ENCODE peak calls at places on chromosomes 3 and 15, in seven cellular contexts. M is fibroblast of lung, K is GM23338, F is GM23248, Q is H9, A is mammary epithelial cell, G is neuronal stem cell. O is an unnamed sample.

GRCh38 chr3:15797600-15798303 is at the start of gene ANKRD28:
- DNase-seq in G (peak; percentile 30), K (peak; percentile 55), F (peak; percentile 96), M (peak; percentile 98), A (peak; percentile 89), Q (no peak), O (peak; percentile 59)

GRCh38 chr3:3907023-3907422 is 107.8 kb downstream of the LRRN1 start:
- DNase-seq in A (no peak), M (no peak), K (no peak), G (no peak), Q (no peak), F (no peak), O (no peak)

GRCh38 chr3:165895919-165896318 is 58.7 kb upstream of the BCHE start:
- DNase-seq in F (no peak), M (no peak), A (no peak), K (peak; percentile 97), G (peak; percentile 54), Q (peak; percentile 74), O (no peak)

GRCh38 chr15:89790206-89790605 is 14.1 kb downstream of the MESP2 start:
- DNase-seq in F (no peak), M (no peak), K (no peak), A (no peak), G (no peak), Q (no peak), O (no peak)

GRCh38 chr3:64266983-64267382 is 41.7 kb upstream of the PRICKLE2 start:
- DNase-seq in Q (no peak), M (peak; percentile 18), K (no peak), A (no peak), F (peak; percentile 54), G (no peak), O (no peak)

GRCh38 chr15:89401636-89402252 is 67.1 kb upstream of the POLG start:
- DNase-seq in A (peak; percentile 48), Q (no peak), K (no peak), M (peak; percentile 48), F (peak; percentile 73), G (no peak), O (no peak)

GRCh38 chr3:149442845-149443544 is 31.5 kb upstream of the TM4SF4 start:
- DNase-seq in K (no peak), M (peak; percentile 92), Q (no peak), G (no peak), A (peak; percentile 69), F (peak; percentile 92), O (no peak)

GRCh38 chr3:4548769-4549168 is 55.6 kb downstream of the ITPR1 start:
- DNase-seq in Q (no peak), K (no peak), F (no peak), M (no peak), A (no peak), G (no peak), O (no peak)

GRCh38 chr3:112647122-112647521 is 6.2 kb upstream of the CCDC80 start:
- DNase-seq in K (peak; percentile 82), Q (peak; percentile 43), F (peak; percentile 88), G (no peak), A (peak; percentile 64), M (peak; percentile 97), O (peak; percentile 80)

GRCh38 chr15:57735891-57736290 is 29.4 kb downstream of the POLR2M start:
- DNase-seq in F (no peak), K (no peak), Q (no peak), A (no peak), M (no peak), G (no peak), O (no peak)

GRCh38 chr15:49468440-49468839 is 45.4 kb downstream of the FGF7 start:
- DNase-seq in M (no peak), F (peak; percentile 82), A (peak; percentile 10), Q (no peak), K (no peak), G (no peak), O (no peak)

GRCh38 chr3:99384596-99384995 is 253.8 kb upstream of the COL8A1 start:
- DNase-seq in A (peak; percentile 8), G (no peak), M (peak; percentile 39), Q (no peak), F (peak; percentile 41), K (no peak), O (no peak)

GRCh38 chr3:66115858-66116654 is 77.3 kb upstream of the MAGI1 start:
- DNase-seq in F (peak; percentile 96), M (peak; percentile 99), Q (peak; percentile 70), A (peak; percentile 88), K (peak; percentile 83), G (peak; percentile 14), O (peak; percentile 71)

GRCh38 chr15:48147358-48147757 is 26.6 kb downstream of the SLC24A5 start:
- DNase-seq in F (no peak), Q (no peak), G (no peak), K (no peak), M (peak; percentile 14), A (no peak), O (no peak)

GRCh38 chr15:90230610-90231009 is 3.1 kb downstream of the CIB1 start:
- DNase-seq in G (no peak), M (no peak), F (no peak), Q (no peak), K (no peak), A (no peak), O (no peak)

GRCh38 chr15:84979651-84980050 is 2.0 kb upstream of the PDE8A start:
- DNase-seq in A (no peak), G (no peak), K (peak; percentile 74), F (no peak), Q (peak; percentile 64), M (no peak), O (no peak)

GRCh38 chr15:91865486-91865885 is 12.0 kb downstream of the SLCO3A1 start:
- DNase-seq in Q (no peak), G (no peak), F (no peak), M (no peak), A (no peak), K (no peak), O (no peak)

DNA sequence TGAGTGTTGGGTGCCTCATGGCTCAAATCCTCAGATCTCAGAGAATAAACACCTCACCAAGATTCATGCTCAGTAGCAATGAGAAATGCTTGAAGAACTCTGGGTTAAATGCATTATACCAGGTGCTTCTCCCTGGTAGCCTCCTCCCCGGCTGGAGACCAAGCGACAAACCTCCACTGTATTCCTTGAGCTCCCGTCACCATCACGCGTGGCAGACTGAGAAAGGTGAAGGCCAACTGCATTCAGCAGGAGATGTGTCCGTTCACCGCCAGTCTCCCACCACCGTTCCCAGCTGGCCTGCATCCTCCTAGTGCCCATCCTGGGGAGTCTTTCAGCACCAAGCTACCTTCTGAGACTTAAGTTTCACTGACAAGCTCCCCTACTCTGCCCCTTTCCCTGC is 7.5 kb downstream of the CSTA start:
- DNase-seq in M (no peak), K (no peak), F (no peak), G (no peak), A (no peak), Q (no peak), O (no peak)
- H3K4me2 ChIP-seq in M (no peak overlapping the region), K (no peak overlapping the region), F (no peak overlapping the region), G (no peak overlapping the region), A (no peak overlapping the region), Q (no peak overlapping the region), O (no peak overlapping the region)

DNA sequence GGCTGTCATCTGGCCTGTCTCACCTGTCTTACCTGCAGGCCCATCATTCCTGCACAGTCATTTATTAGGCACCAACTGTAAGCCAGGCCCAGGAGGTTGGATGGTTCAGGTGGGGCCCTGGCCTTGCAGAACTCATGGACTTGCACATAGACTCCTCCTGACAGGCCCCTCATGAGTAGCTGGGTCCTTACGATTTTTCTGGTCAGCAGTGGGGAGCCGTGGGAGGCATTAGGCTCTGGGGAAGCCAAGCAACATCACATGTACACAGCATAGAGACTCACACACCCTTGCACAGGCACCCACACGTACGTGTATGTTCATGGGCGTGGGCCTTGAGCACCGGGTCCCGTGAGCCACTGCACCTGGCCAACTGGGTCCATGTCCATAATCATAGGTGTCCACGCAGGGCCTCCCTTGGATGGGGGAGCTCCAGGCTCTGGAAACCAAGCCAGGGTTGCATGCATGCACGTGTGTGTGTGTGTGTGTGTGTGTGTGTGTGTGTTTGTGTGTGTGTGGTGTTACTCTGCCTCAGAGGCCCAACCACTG is 20.3 kb downstream of the CISH start:
- DNase-seq in A (no peak), M (no peak), F (no peak), Q (no peak), K (no peak), G (no peak), O (no peak)
- H2AFZ ChIP-seq in A (no peak overlapping the region), M (no peak overlapping the region), F (peak overlapping the region; percentile 51), Q (no peak overlapping the region), K (no peak overlapping the region), G (no peak overlapping the region), O (no peak overlapping the region)

GRCh38 chr3:52108302-52109232 is 45.7 kb downstream of the POC1A start:
- DNase-seq in F (no peak), Q (peak; percentile 60), A (no peak), K (peak; percentile 19), M (no peak), G (no peak), O (no peak)
- H3K27ac ChIP-seq in F (no peak overlapping the region), Q (no peak overlapping the region), A (no peak overlapping the region), K (no peak overlapping the region), M (peak overlapping the region; percentile 10), G (no peak overlapping the region), O (no peak overlapping the region)

DNA sequence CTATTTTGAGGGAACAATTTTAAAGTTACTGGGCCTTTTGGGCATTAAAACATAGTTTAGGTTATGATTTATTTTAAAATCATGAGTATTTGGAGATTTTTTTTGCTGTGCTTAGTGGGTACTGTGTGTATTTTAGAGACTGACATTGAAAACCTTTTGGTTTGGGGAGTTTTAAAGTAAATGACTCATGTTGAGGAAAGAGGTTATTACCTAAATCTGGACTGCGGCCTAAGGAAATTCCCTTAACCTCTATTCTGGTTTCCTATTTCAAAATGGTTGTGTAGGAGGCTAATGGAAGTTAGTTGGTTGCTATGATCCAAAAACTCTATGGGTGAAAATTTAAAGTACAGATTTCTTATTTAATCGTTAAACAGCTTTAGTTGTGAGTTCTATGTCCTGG is 57.3 kb upstream of the DPH6 start:
- DNase-seq in K (no peak), F (peak; percentile 73), G (no peak), Q (no peak), A (peak; percentile 64), M (peak; percentile 84), O (no peak)
- H3K4me2 ChIP-seq in K (no peak overlapping the region), F (peak overlapping the region; percentile 34), G (no peak overlapping the region), Q (no peak overlapping the region), A (no peak overlapping the region), M (no peak overlapping the region), O (no peak overlapping the region)

DNA sequence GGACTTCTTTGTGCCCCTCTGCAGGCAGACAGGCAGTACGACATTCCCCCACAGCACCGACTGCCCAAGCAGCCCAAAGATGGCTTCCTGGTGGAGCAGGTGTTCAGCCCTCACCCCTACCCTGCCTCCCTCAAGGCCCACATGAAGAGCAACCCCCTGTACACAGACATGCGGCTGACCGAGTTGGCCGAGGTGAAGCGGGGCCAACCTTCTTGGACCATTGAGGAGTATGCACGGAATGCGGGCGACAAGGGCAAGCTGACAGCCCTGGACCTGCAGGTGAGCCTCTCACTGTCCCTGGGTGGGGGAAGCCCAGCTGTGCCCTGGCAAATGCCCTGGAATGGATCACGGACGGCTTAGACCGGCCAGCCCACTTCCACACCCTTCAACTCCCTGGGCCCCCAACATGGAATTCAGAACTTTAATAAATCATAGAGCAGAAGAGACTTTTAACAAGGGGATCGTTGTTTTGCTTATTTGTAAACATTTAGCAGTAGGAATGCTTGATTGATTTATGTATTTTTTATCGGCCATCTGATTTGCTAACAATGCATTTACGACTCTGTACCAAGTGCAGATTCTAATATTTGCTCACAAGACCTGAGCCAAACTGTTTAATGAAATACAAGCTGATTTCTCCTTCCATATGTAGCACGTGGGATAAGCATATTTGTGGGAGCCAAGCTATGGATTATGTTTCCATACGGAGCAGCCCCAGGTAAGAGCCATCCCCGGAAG is 31.1 kb downstream of the MINAR1 start:
- DNase-seq in Q (no peak), K (no peak), A (no peak), F (no peak), G (no peak), M (no peak), O (no peak)
- H2AFZ ChIP-seq in Q (no peak overlapping the region), K (no peak overlapping the region), A (no peak overlapping the region), F (no peak overlapping the region), G (no peak overlapping the region), M (no peak overlapping the region), O (no peak overlapping the region)

GRCh38 chr3:195549931-195550519 is 6.9 kb upstream of the PPP1R2 start:
- DNase-seq in G (no peak), M (no peak), Q (no peak), A (no peak), F (no peak), K (no peak), O (no peak)
- H3K27ac ChIP-seq in G (no peak overlapping the region), M (no peak overlapping the region), Q (no peak overlapping the region), A (no peak overlapping the region), F (no peak overlapping the region), K (no peak overlapping the region), O (no peak overlapping the region)